ENCODE peak calls at places on chromosomes 12 and 14, in ten cellular contexts. P is Karpas-422; E is ovary; J is HCT116; Y is cardiac muscle cell; H is IMR-90; Q is tibial artery; N is lower lobe of right lung; O is CD4-positive, CD25-positive, alpha-beta regulatory T cell; T is uterus. X is an unnamed sample.

GRCh38 chr12:113984464-113984863 is 18.3 kb upstream of the RBM19 start:
- DNase-seq in Q (no peak), N (no peak), J (no peak), T (no peak), E (no peak), O (no peak), Y (no peak), H (no peak), P (no peak), X (no peak)

GRCh38 chr12:29350080-29350479 is 30.9 kb downstream of the ERGIC2 start:
- DNase-seq in O (no peak), N (no peak), T (no peak), Y (peak; percentile 13), P (no peak), E (no peak), H (peak; percentile 36), Q (no peak), J (no peak), X (no peak)

GRCh38 chr12:5043589-5044419 is at the start of gene KCNA5:
- DNase-seq in T (peak; percentile 25), J (no peak), P (no peak), Y (peak; percentile 62), Q (peak; percentile 32), H (no peak), O (no peak), N (no peak), E (no peak), X (peak; percentile 80)

GRCh38 chr14:77615231-77616132 is 955 bp downstream of the SPTLC2 start:
- DNase-seq in H (peak; percentile 56), P (peak; percentile 78), Q (no peak), O (peak; percentile 14), N (no peak), E (no peak), Y (peak; percentile 16), J (no peak), T (no peak), X (no peak)

GRCh38 chr14:71206766-71207371 is 299.6 kb downstream of the PCNX1 start:
- DNase-seq in P (no peak), E (no peak), Y (no peak), J (no peak), H (peak; percentile 85), O (no peak), T (peak; percentile 38), Q (peak; percentile 67), N (no peak), X (peak; percentile 92)

GRCh38 chr14:93010118-93010475 is 87.1 kb downstream of the CHGA start:
- DNase-seq in O (no peak), Y (no peak), Q (no peak), P (no peak), T (no peak), E (no peak), N (no peak), H (no peak), J (no peak), X (no peak)

GRCh38 chr14:69268223-69268622 is 8.3 kb downstream of the GALNT16 start:
- DNase-seq in J (no peak), Q (no peak), H (peak; percentile 75), P (no peak), Y (no peak), T (no peak), E (no peak), N (no peak), O (no peak), X (no peak)

GRCh38 chr14:100303179-100303578 is 3.1 kb downstream of the SLC25A29 start:
- DNase-seq in T (no peak), Q (no peak), N (no peak), P (peak; percentile 61), Y (peak; percentile 42), O (no peak), J (no peak), E (no peak), H (no peak), X (no peak)

GRCh38 chr12:61023231-61023630 is 1237.0 kb upstream of the USP15 start:
- DNase-seq in Q (no peak), N (no peak), O (no peak), H (no peak), Y (no peak), E (no peak), T (no peak), J (no peak), P (no peak), X (no peak)

GRCh38 chr12:41888285-41888684 is 256.4 kb downstream of the GXYLT1 start:
- DNase-seq in Q (no peak), J (no peak), H (no peak), Y (no peak), O (no peak), E (no peak), N (no peak), T (no peak), P (no peak), X (no peak)

GRCh38 chr12:50751921-50752721 is 11.8 kb upstream of the ATF1 start:
- DNase-seq in H (peak; percentile 69), Y (peak; percentile 23), J (no peak), O (no peak), N (no peak), P (no peak), Q (no peak), E (no peak), T (no peak), X (no peak)

GRCh38 chr14:75279153-75279738 is 618 bp downstream of the FOS start:
- DNase-seq in N (peak; percentile 79), Y (peak; percentile 67), H (peak; percentile 83), T (peak; percentile 72), O (peak; percentile 71), Q (peak; percentile 74), E (peak; percentile 84), P (peak; percentile 76), J (no peak), X (peak; percentile 90)

GRCh38 chr12:99043319-99043914 is 398.3 kb downstream of the APAF1 start:
- DNase-seq in N (peak; percentile 66), Y (peak; percentile 74), O (peak; percentile 33), T (peak; percentile 47), H (peak; percentile 64), J (peak; percentile 51), E (peak; percentile 44), P (peak; percentile 94), Q (peak; percentile 73), X (peak; percentile 86)

GRCh38 chr14:64722842-64723447 is 18.7 kb downstream of the PLEKHG3 start:
- DNase-seq in N (no peak), J (no peak), Y (no peak), O (peak; percentile 24), P (no peak), E (no peak), T (no peak), H (no peak), Q (no peak), X (no peak)

DNA sequence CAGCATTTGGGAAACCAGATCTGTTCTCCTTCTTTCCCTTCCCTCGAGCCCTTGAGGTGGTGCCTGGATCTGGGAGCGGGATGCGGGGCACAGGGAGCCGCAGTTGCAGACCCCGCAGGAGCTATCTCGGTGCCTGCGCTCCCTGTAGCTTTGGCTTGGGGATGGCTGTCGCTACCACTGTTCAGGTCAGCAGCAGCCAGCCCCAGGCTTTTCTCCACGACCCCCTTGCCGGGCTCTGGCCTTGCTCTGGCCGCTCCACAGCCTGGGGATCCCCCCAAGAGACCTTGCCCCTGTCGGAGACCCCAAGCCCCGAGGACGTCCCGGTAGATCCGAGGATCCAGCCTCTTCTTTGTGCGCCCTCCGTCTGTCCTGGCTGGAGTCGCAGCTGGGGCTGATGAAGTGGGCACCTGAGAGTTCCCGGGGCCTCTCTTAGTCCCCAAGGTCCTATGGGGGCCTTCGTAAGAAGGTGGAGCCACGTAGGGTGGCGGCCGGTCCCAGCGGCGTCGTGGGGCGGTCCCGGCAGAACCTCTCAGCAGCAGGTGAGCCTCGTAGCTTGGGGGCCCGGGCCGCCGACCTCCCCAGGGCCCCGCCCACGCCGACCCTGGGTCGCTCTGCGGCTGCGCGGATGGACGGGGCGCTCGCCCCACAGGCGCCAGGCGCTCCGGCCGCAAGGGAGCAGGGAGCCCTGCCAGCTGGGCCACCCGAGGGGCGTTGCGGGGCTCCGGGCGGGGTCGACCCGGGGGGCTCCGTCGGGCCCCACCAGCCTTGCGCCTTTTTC is 1.3 kb downstream of the DDN start:
- DNase-seq in Q (no peak), P (peak; percentile 77), H (no peak), O (no peak), Y (no peak), J (no peak), E (no peak), T (no peak), N (no peak), X (peak; percentile 54)
- H3K4me1 ChIP-seq in Q (peaks cover 57% of the 10 kb centered on the region), P (peaks cover 45% of the 10 kb centered on the region), H (peaks cover 14% of the 10 kb centered on the region), O (peaks cover 41% of the 10 kb centered on the region), Y (peaks cover 13% of the 10 kb centered on the region), J (peaks cover 48% of the 10 kb centered on the region), E (peaks cover 6% of the 10 kb centered on the region), T (no peaks in the 10 kb centered on the region), N (peaks cover 44% of the 10 kb centered on the region), X (no peaks in the 10 kb centered on the region)

DNA sequence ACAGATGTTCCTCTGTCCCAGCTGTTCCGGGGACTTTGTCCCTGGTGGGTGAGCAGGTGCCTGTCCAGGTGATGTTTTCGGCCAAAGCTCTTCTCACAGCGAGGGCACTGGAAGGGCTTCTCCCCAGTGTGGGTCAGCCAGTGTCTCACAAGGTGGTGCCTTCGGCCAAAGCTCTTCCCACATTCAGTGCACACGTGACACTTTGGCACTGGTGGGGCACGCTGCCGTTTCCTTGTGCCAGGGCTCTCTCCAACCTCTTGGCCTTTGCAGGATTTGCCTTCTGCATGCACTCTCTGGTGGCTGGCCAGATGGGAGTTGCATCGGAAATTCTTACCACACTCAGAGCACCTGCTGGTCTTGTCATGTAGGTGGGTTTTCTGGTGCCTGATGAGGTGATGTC is 7.7 kb downstream of the ZNF641 start:
- DNase-seq in Y (no peak), E (no peak), Q (no peak), J (no peak), H (no peak), O (no peak), T (no peak), P (no peak), N (no peak), X (no peak)
- H3K4me1 ChIP-seq in Y (no peaks in the 10 kb centered on the region), E (no peaks in the 10 kb centered on the region), Q (no peaks in the 10 kb centered on the region), J (no peaks in the 10 kb centered on the region), H (no peaks in the 10 kb centered on the region), O (no peaks in the 10 kb centered on the region), T (no peaks in the 10 kb centered on the region), P (peaks cover 6% of the 10 kb centered on the region), N (no peaks in the 10 kb centered on the region), X (no peaks in the 10 kb centered on the region)

DNA sequence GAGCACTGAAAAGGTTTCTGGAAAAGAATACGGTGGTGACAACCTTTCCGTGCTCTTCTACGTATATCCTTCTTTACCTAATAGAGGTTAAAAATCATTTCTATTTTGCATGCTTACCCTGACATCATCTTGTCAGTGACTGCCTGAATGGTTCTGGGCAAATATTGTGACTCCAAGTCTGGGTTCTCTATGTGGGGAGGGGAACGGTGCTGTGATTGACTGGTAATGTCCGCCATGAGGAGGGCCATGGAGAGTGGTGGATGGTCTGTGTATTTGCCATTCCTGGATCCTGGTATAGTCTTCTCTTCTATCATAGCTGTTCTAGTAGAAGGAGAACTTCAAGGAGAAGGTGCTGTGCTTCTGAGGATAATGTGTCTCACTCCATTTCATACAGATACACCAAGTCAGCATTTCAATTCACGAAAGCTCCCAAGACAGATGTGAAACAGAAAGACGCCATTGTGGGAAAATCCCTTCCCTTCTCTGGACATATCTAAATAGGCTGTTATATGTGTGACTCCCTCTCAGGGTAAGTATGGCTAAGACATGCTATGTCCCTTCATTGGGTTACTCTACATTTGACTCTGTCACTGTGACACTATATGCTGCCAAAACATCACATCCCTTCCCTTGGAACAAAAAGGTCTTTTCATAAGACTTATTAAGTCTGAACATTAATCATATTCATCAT is 46.3 kb upstream of the MED13L start:
- DNase-seq in H (no peak), Q (no peak), Y (no peak), O (no peak), E (no peak), P (no peak), J (no peak), T (no peak), N (no peak), X (no peak)
- H3K4me1 ChIP-seq in H (peaks cover 12% of the 10 kb centered on the region), Q (peaks cover 22% of the 10 kb centered on the region), Y (peaks cover 13% of the 10 kb centered on the region), O (peaks cover 13% of the 10 kb centered on the region), E (peaks cover 11% of the 10 kb centered on the region), P (no peaks in the 10 kb centered on the region), J (peaks cover 11% of the 10 kb centered on the region), T (peaks cover 12% of the 10 kb centered on the region), N (peaks cover 39% of the 10 kb centered on the region), X (peaks cover 7% of the 10 kb centered on the region)

GRCh38 chr12:121535150-121536057 is 45.4 kb downstream of the KDM2B start:
- DNase-seq in N (peak; percentile 47), H (no peak), T (no peak), E (no peak), Q (no peak), P (peak; percentile 59), O (no peak), J (no peak), Y (no peak), X (no peak)
- H3K4me1 ChIP-seq in N (peaks cover 72% of the 10 kb centered on the region), H (peaks cover 36% of the 10 kb centered on the region), T (peaks cover 3% of the 10 kb centered on the region), E (peaks cover 25% of the 10 kb centered on the region), Q (peaks cover 31% of the 10 kb centered on the region), P (peaks cover 64% of the 10 kb centered on the region), O (peaks cover 57% of the 10 kb centered on the region), J (peaks cover 45% of the 10 kb centered on the region), Y (peaks cover 22% of the 10 kb centered on the region), X (no peaks in the 10 kb centered on the region)